ENCODE peak calls at places on chromosome 19, in six cellular contexts. Z is activated T-cell treated with anti-CD3 and anti-CD28 coated beads, Interleukin-2, amount 50 U/mL, for 4 hours; H is RPMI8226; A is Calu3; Y is brain microvascular endothelial cell; N is GF-D8. B is an unnamed sample.

GRCh38 chr19:23263870-23264590 is 13.8 kb upstream of the ZNF724 start:
- DNase-seq in Z (no peak), H (no peak), A (no peak), Y (no peak), N (no peak), B (no peak)

GRCh38 chr19:51002101-51002532 is 713 bp upstream of the KLK8 start:
- DNase-seq in Z (no peak), H (no peak), A (peak), Y (no peak), N (no peak), B (no peak)

GRCh38 chr19:37931941-37932655 is 25.1 kb downstream of the SIPA1L3 start:
- DNase-seq in Z (no peak), H (peak), A (peak), Y (peak), N (peak), B (no peak)

GRCh38 chr19:17041994-17042393 is 15.4 kb upstream of the CPAMD8 start:
- DNase-seq in Z (no peak), H (no peak), A (no peak), Y (no peak), N (no peak), B (no peak)

GRCh38 chr19:50155520-50156109 is 7.5 kb downstream of the IZUMO2 start:
- DNase-seq in Z (no peak), H (no peak), A (no peak), Y (no peak), N (no peak), B (no peak)

GRCh38 chr19:34208485-34208884 is 36.2 kb downstream of the LSM14A start:
- DNase-seq in Z (no peak), H (no peak), A (no peak), Y (no peak), N (no peak), B (no peak)

GRCh38 chr19:32830231-32831014 is 39.1 kb downstream of the SLC7A9 start:
- DNase-seq in Z (no peak), H (no peak), A (no peak), Y (peak), N (no peak), B (no peak)

GRCh38 chr19:5624154-5624663 is 1.3 kb downstream of the SAFB start:
- DNase-seq in Z (peak), H (peak), A (no peak), Y (peak), N (no peak), B (peak)

GRCh38 chr19:32219881-32220552 is 125.4 kb upstream of the ZNF507 start:
- DNase-seq in Z (no peak), H (no peak), A (no peak), Y (no peak), N (no peak), B (no peak)